ENCODE peak calls at places on chromosomes 7 and 10, in ten cellular contexts. G, M, E, C, X, U, S, H, V and I are unnamed samples.

GRCh38 chr10:101631821-101632475 is 43.8 kb downstream of the DPCD start:
- DNase-seq in H (no peak), C (no peak), S (no peak), M (no peak), X (no peak), U (no peak), E (no peak), G (no peak), V (no peak), I (no peak)

GRCh38 chr10:21531164-21531563 is 2.9 kb upstream of the MLLT10 start:
- DNase-seq in G (no peak), C (peak), H (no peak), X (peak), S (peak), V (no peak), U (no peak), E (peak), M (no peak), I (no peak)

GRCh38 chr10:84706875-84707274 is 378.5 kb downstream of the CCSER2 start:
- DNase-seq in E (no peak), G (no peak), C (no peak), U (no peak), V (no peak), S (peak), M (no peak), H (no peak), X (no peak), I (no peak)

GRCh38 chr10:5806745-5807144 is 6.5 kb downstream of the GDI2 start:
- DNase-seq in H (no peak), G (no peak), M (no peak), C (no peak), X (no peak), V (no peak), E (no peak), U (no peak), S (no peak), I (no peak)

GRCh38 chr7:117157121-117157870 is 165.6 kb downstream of the WNT2 start:
- DNase-seq in V (no peak), M (peak), X (no peak), S (peak), U (no peak), H (peak), G (peak), E (peak), C (peak), I (no peak)

GRCh38 chr7:3250725-3251124 is 50.3 kb upstream of the SDK1 start:
- DNase-seq in U (no peak), M (no peak), E (no peak), C (no peak), S (no peak), G (no peak), V (no peak), H (no peak), X (no peak), I (no peak)

GRCh38 chr10:86536294-86536861 is 14.8 kb upstream of the WAPL start:
- DNase-seq in G (no peak), X (no peak), H (no peak), V (peak), E (no peak), U (no peak), M (no peak), S (no peak), C (no peak), I (no peak)

GRCh38 chr10:19654576-19654975 is 161.7 kb upstream of the PLXDC2 start:
- DNase-seq in H (no peak), X (peak), G (no peak), E (peak), M (no peak), V (no peak), U (no peak), S (peak), C (no peak), I (no peak)

GRCh38 chr7:116630932-116631449 is 41.0 kb upstream of the MET start:
- DNase-seq in C (peak), X (peak), S (peak), V (no peak), U (no peak), H (no peak), M (peak), E (peak), G (no peak), I (no peak)

GRCh38 chr7:50331564-50332208 is 27.2 kb downstream of the IKZF1 start:
- DNase-seq in M (no peak), E (peak), G (no peak), S (no peak), H (no peak), C (no peak), U (no peak), X (no peak), V (no peak), I (peak)

GRCh38 chr7:2926898-2927405 is 82.8 kb upstream of the GNA12 start:
- DNase-seq in V (no peak), C (no peak), X (no peak), U (no peak), H (no peak), M (no peak), G (no peak), E (no peak), S (no peak), I (peak)

GRCh38 chr10:50576995-50577394 is 46.8 kb downstream of the SGMS1 start:
- DNase-seq in E (no peak), S (no peak), M (no peak), U (no peak), X (no peak), H (no peak), G (no peak), C (peak), V (no peak), I (no peak)